ENCODE peak calls at places on chromosomes 4 and X, in ten cellular contexts. One of them, this sample, is unnamed. For H3K4me1, the result is how much of the 10 kb centered on the place peaks cover.

GRCh38 chrX:150211988-150212387 is 151.1 kb upstream of the MAMLD1 start:
- DNase-seq in astrocyte: peak
- DNase-seq in transverse colon: no peak
- DNase-seq in small intestine: no peak
- DNase-seq in testis: no peak
- DNase-seq in pancreas: no peak
- DNase-seq in Caco-2: no peak
- DNase-seq in H9: no peak
- DNase-seq in heart left ventricle: no peak
- DNase-seq in DND-41: no peak
- DNase-seq in this sample: no peak

GRCh38 chr4:164368894-164369293 is 385.0 kb upstream of the SMIM31 start:
- DNase-seq in astrocyte: no peak
- DNase-seq in heart left ventricle: no peak
- DNase-seq in Caco-2: no peak
- DNase-seq in DND-41: no peak
- DNase-seq in small intestine: no peak
- DNase-seq in pancreas: no peak
- DNase-seq in testis: no peak
- DNase-seq in H9: no peak
- DNase-seq in transverse colon: no peak
- DNase-seq in this sample: no peak

GRCh38 chr4:6179362-6179761 is 21.0 kb downstream of the JAKMIP1 start:
- DNase-seq in Caco-2: no peak
- DNase-seq in small intestine: no peak
- DNase-seq in testis: no peak
- DNase-seq in DND-41: peak
- DNase-seq in pancreas: no peak
- DNase-seq in transverse colon: peak
- DNase-seq in H9: no peak
- DNase-seq in astrocyte: no peak
- DNase-seq in heart left ventricle: no peak
- DNase-seq in this sample: peak

GRCh38 chrX:129522184-129523059 is 868 bp downstream of the SMARCA1 start:
- DNase-seq in H9: peak
- DNase-seq in pancreas: peak
- DNase-seq in transverse colon: peak
- DNase-seq in small intestine: peak
- DNase-seq in testis: peak
- DNase-seq in heart left ventricle: peak
- DNase-seq in Caco-2: peak
- DNase-seq in astrocyte: peak
- DNase-seq in DND-41: no peak
- DNase-seq in this sample: no peak

GRCh38 chr4:89724716-89725115 is 112.2 kb downstream of the SNCA start:
- DNase-seq in pancreas: no peak
- DNase-seq in heart left ventricle: no peak
- DNase-seq in H9: no peak
- DNase-seq in DND-41: no peak
- DNase-seq in Caco-2: no peak
- DNase-seq in testis: no peak
- DNase-seq in small intestine: no peak
- DNase-seq in transverse colon: no peak
- DNase-seq in astrocyte: peak
- DNase-seq in this sample: no peak

GRCh38 chr4:145909773-145910172 is 28.9 kb downstream of the ZNF827 start:
- DNase-seq in H9: no peak
- DNase-seq in heart left ventricle: no peak
- DNase-seq in DND-41: no peak
- DNase-seq in testis: no peak
- DNase-seq in pancreas: peak
- DNase-seq in Caco-2: no peak
- DNase-seq in small intestine: peak
- DNase-seq in transverse colon: peak
- DNase-seq in astrocyte: no peak
- DNase-seq in this sample: no peak

GRCh38 chr4:20172070-20172760 is 79.5 kb upstream of the SLIT2 start:
- DNase-seq in Caco-2: no peak
- DNase-seq in transverse colon: no peak
- DNase-seq in small intestine: no peak
- DNase-seq in DND-41: no peak
- DNase-seq in pancreas: no peak
- DNase-seq in H9: no peak
- DNase-seq in astrocyte: no peak
- DNase-seq in heart left ventricle: no peak
- DNase-seq in testis: no peak
- DNase-seq in this sample: no peak

GRCh38 chrX:113996781-113997180 is 587.1 kb upstream of the HTR2C start:
- DNase-seq in small intestine: no peak
- DNase-seq in Caco-2: no peak
- DNase-seq in transverse colon: no peak
- DNase-seq in DND-41: no peak
- DNase-seq in heart left ventricle: no peak
- DNase-seq in testis: no peak
- DNase-seq in pancreas: no peak
- DNase-seq in astrocyte: no peak
- DNase-seq in H9: no peak
- DNase-seq in this sample: no peak

GRCh38 chr4:23737571-23737970 is 152.3 kb downstream of the PPARGC1A start:
- DNase-seq in testis: no peak
- DNase-seq in DND-41: no peak
- DNase-seq in astrocyte: no peak
- DNase-seq in pancreas: no peak
- DNase-seq in small intestine: peak
- DNase-seq in heart left ventricle: no peak
- DNase-seq in transverse colon: no peak
- DNase-seq in Caco-2: no peak
- DNase-seq in H9: no peak
- DNase-seq in this sample: no peak

GRCh38 chr4:5361968-5362367 is 310.7 kb downstream of the STK32B start:
- DNase-seq in astrocyte: peak
- DNase-seq in H9: no peak
- DNase-seq in transverse colon: no peak
- DNase-seq in small intestine: no peak
- DNase-seq in DND-41: peak
- DNase-seq in pancreas: no peak
- DNase-seq in heart left ventricle: no peak
- DNase-seq in testis: no peak
- DNase-seq in Caco-2: no peak
- DNase-seq in this sample: peak

GRCh38 chr4:74660866-74661265 is 133.5 kb downstream of the BTC start:
- DNase-seq in H9: no peak
- DNase-seq in small intestine: no peak
- DNase-seq in heart left ventricle: no peak
- DNase-seq in pancreas: no peak
- DNase-seq in testis: no peak
- DNase-seq in DND-41: no peak
- DNase-seq in transverse colon: no peak
- DNase-seq in Caco-2: no peak
- DNase-seq in astrocyte: no peak
- DNase-seq in this sample: no peak

GRCh38 chr4:911221-911751 is 20.8 kb downstream of the GAK start:
- DNase-seq in DND-41: no peak
- DNase-seq in H9: no peak
- DNase-seq in pancreas: no peak
- DNase-seq in small intestine: no peak
- DNase-seq in heart left ventricle: no peak
- DNase-seq in transverse colon: no peak
- DNase-seq in testis: no peak
- DNase-seq in Caco-2: no peak
- DNase-seq in astrocyte: no peak
- DNase-seq in this sample: no peak

GRCh38 chrX:72060196-72060974 is 71.3 kb downstream of the RTL5 start:
- DNase-seq in astrocyte: no peak
- DNase-seq in pancreas: no peak
- DNase-seq in transverse colon: no peak
- DNase-seq in H9: peak
- DNase-seq in Caco-2: no peak
- DNase-seq in DND-41: no peak
- DNase-seq in heart left ventricle: no peak
- DNase-seq in small intestine: no peak
- DNase-seq in testis: no peak
- DNase-seq in this sample: no peak

GRCh38 chrX:25523574-25523973 is 507.8 kb upstream of the ARX start:
- DNase-seq in H9: peak
- DNase-seq in heart left ventricle: peak
- DNase-seq in small intestine: peak
- DNase-seq in pancreas: peak
- DNase-seq in astrocyte: no peak
- DNase-seq in transverse colon: no peak
- DNase-seq in Caco-2: peak
- DNase-seq in DND-41: peak
- DNase-seq in testis: peak
- DNase-seq in this sample: no peak

GRCh38 chrX:70033348-70033747 is 16.4 kb downstream of the AWAT2 start:
- DNase-seq in transverse colon: no peak
- DNase-seq in testis: peak
- DNase-seq in heart left ventricle: no peak
- DNase-seq in Caco-2: peak
- DNase-seq in DND-41: peak
- DNase-seq in H9: peak
- DNase-seq in small intestine: no peak
- DNase-seq in pancreas: no peak
- DNase-seq in astrocyte: no peak
- DNase-seq in this sample: no peak

DNA sequence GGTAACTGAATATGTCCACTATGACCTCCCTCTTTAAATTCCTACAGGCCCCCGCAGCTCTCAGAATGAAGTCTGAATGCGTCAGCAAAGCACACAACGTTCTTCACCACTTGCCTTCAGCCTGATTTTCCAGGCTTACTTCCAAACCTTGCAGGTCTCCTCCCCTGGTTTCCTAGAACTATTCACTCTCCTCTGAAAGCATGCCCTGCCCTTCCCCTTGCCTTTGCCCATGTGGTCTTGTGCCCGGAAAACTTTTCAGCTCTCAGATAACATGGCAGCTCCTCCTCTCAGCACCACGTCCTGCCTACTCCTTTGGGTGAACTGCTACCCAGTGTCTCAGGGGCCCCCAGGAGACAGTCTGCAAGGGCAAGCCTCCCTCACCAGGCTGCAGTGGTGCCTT is 268.5 kb upstream of the LDB2 start:
- DNase-seq in testis: peak
- DNase-seq in Caco-2: no peak
- DNase-seq in small intestine: no peak
- DNase-seq in astrocyte: peak
- DNase-seq in pancreas: no peak
- DNase-seq in transverse colon: no peak
- DNase-seq in DND-41: no peak
- DNase-seq in heart left ventricle: peak
- DNase-seq in H9: no peak
- DNase-seq in this sample: no peak
- H3K4me1 ChIP-seq in testis: under half
- H3K4me1 ChIP-seq in Caco-2: under half
- H3K4me1 ChIP-seq in small intestine: under half
- H3K4me1 ChIP-seq in astrocyte: under half
- H3K4me1 ChIP-seq in pancreas: under half
- H3K4me1 ChIP-seq in transverse colon: under half
- H3K4me1 ChIP-seq in DND-41: under half
- H3K4me1 ChIP-seq in heart left ventricle: under half
- H3K4me1 ChIP-seq in H9: under half
- H3K4me1 ChIP-seq in this sample: under half

GRCh38 chr4:76208005-76208765 is 5.4 kb downstream of the SCARB2 start:
- DNase-seq in H9: no peak
- DNase-seq in small intestine: peak
- DNase-seq in Caco-2: peak
- DNase-seq in testis: peak
- DNase-seq in heart left ventricle: peak
- DNase-seq in transverse colon: peak
- DNase-seq in astrocyte: peak
- DNase-seq in DND-41: no peak
- DNase-seq in pancreas: peak
- DNase-seq in this sample: no peak
- H3K4me1 ChIP-seq in H9: under half
- H3K4me1 ChIP-seq in small intestine: under half
- H3K4me1 ChIP-seq in Caco-2: under half
- H3K4me1 ChIP-seq in testis: under half
- H3K4me1 ChIP-seq in heart left ventricle: half or more
- H3K4me1 ChIP-seq in transverse colon: half or more
- H3K4me1 ChIP-seq in astrocyte: under half
- H3K4me1 ChIP-seq in DND-41: under half
- H3K4me1 ChIP-seq in pancreas: under half
- H3K4me1 ChIP-seq in this sample: under half

DNA sequence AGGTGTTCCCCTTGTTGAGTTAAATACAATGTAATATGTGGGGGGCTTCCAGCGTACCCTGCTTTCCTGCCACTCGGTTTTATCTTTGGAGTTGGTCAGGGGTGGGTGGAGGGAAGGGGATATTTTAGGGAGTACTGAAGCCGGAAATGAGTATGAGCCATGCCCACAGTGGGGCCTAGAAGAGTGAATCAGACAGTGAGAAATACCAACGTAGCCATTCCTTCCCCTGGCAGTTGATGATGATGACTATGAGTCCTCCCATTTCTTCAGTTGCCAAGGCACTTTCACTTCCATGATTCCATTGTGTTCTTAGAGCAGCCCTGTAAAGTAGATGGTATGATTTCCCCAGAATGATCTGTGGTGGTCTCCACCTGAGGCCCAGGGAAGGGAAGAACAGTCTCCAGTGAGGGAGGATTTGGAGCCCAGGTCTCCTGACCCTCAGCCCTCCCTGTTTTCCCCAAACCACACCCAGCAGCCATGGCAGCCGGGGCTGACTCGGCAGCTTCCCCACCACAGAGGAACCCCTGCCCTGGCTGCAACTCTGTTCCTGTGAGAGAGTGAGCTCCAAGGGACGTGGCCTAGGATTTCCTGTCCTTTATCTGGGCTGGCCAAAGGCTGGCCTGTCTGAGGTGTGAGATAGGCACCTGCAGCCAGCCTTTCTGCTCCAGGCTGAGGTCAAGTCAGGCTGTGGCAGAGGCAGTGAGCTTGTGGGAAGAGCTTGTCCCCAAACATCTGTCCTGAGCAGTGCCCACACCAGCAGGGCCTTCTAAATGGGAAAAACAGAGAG is 52.7 kb downstream of the STARD8 start:
- DNase-seq in transverse colon: no peak
- DNase-seq in pancreas: no peak
- DNase-seq in DND-41: no peak
- DNase-seq in Caco-2: no peak
- DNase-seq in heart left ventricle: peak
- DNase-seq in small intestine: peak
- DNase-seq in H9: no peak
- DNase-seq in testis: no peak
- DNase-seq in astrocyte: peak
- DNase-seq in this sample: no peak
- H3K4me1 ChIP-seq in transverse colon: under half
- H3K4me1 ChIP-seq in pancreas: under half
- H3K4me1 ChIP-seq in DND-41: under half
- H3K4me1 ChIP-seq in Caco-2: under half
- H3K4me1 ChIP-seq in heart left ventricle: under half
- H3K4me1 ChIP-seq in small intestine: under half
- H3K4me1 ChIP-seq in H9: under half
- H3K4me1 ChIP-seq in testis: under half
- H3K4me1 ChIP-seq in astrocyte: under half
- H3K4me1 ChIP-seq in this sample: under half

DNA sequence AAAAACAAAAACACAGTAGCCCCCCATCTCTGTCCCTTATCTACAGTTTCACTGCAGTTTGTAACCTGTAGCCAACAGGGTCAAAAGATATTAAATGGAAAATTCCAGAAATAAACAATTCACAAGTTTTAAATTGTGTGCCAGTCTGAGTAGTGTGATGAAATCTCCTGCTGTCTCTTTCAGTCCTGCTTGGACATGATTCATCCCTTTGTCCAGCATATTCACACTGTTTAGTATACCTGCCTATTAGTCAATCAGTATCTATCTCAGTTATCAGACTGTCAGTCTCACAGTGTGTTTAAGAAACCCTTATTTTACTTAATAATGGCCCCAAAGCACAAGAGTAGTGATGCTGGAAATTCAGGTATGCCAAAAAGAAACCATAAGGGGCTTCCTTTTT is 21.9 kb downstream of the CNOT6L start:
- DNase-seq in transverse colon: no peak
- DNase-seq in astrocyte: no peak
- DNase-seq in H9: no peak
- DNase-seq in pancreas: no peak
- DNase-seq in heart left ventricle: no peak
- DNase-seq in small intestine: no peak
- DNase-seq in Caco-2: no peak
- DNase-seq in testis: no peak
- DNase-seq in DND-41: no peak
- DNase-seq in this sample: no peak
- H3K4me1 ChIP-seq in transverse colon: under half
- H3K4me1 ChIP-seq in astrocyte: under half
- H3K4me1 ChIP-seq in H9: under half
- H3K4me1 ChIP-seq in pancreas: under half
- H3K4me1 ChIP-seq in heart left ventricle: under half
- H3K4me1 ChIP-seq in small intestine: under half
- H3K4me1 ChIP-seq in Caco-2: under half
- H3K4me1 ChIP-seq in testis: under half
- H3K4me1 ChIP-seq in DND-41: under half
- H3K4me1 ChIP-seq in this sample: half or more

This sample was measured in CD4-positive, CD25-positive, alpha-beta regulatory T cell.